ENCODE peak calls at places on chromosomes 13 and 19, in nine cellular contexts. V is AG04450, E is fibroblast of pulmonary artery, N is heart left ventricle, O is thyroid gland, F is IMR-90, B is PC-9, Z is uterus, J is astrocyte. C is an unnamed sample.

GRCh38 chr13:23657056-23657455 is 86.8 kb downstream of the TNFRSF19 start:
- DNase-seq in V (no peak), N (no peak), Z (no peak), J (peak), O (no peak), B (no peak), E (no peak), F (no peak), C (no peak)

GRCh38 chr13:78254113-78254512 is 335.5 kb upstream of the EDNRB start:
- DNase-seq in E (no peak), J (no peak), V (no peak), N (no peak), F (no peak), O (no peak), B (no peak), Z (no peak), C (no peak)

GRCh38 chr19:13633109-13633508 is 126.8 kb upstream of the CACNA1A start:
- DNase-seq in B (no peak), E (no peak), O (no peak), V (peak), N (no peak), F (peak), J (peak), Z (no peak), C (no peak)

GRCh38 chr13:114259974-114260373 is 21.4 kb upstream of the UPF3A start:
- DNase-seq in B (no peak), J (no peak), E (no peak), F (no peak), V (no peak), Z (no peak), O (no peak), N (no peak), C (no peak)

GRCh38 chr13:21871302-21871862 is 200.5 kb downstream of the FGF9 start:
- DNase-seq in Z (no peak), B (no peak), J (no peak), N (no peak), V (no peak), E (no peak), O (no peak), F (no peak), C (no peak)

GRCh38 chr19:5564930-5565329 is 2.8 kb downstream of the TINCR start:
- DNase-seq in V (no peak), N (no peak), E (no peak), O (no peak), B (no peak), F (no peak), J (no peak), Z (no peak), C (no peak)

GRCh38 chr13:111462944-111463343 is 142.5 kb downstream of the TEX29 start:
- DNase-seq in F (no peak), Z (no peak), N (no peak), B (no peak), O (no peak), E (no peak), V (no peak), J (no peak), C (no peak)

GRCh38 chr19:34332027-34332786 is 32.8 kb upstream of the GPI start:
- DNase-seq in E (no peak), V (no peak), B (no peak), F (peak), Z (no peak), O (no peak), J (no peak), N (no peak), C (no peak)

GRCh38 chr13:36841411-36841810 is 22.4 kb downstream of the RFXAP start:
- DNase-seq in O (no peak), V (no peak), N (no peak), B (no peak), F (no peak), Z (no peak), E (no peak), J (no peak), C (no peak)

GRCh38 chr13:23870356-23871146 is 18.6 kb downstream of the MIPEP start:
- DNase-seq in F (no peak), J (no peak), O (no peak), N (no peak), B (no peak), V (no peak), E (no peak), Z (no peak), C (no peak)

GRCh38 chr19:46700704-46701103 is 16.2 kb downstream of the PRKD2 start:
- DNase-seq in Z (no peak), N (no peak), J (no peak), V (no peak), O (no peak), B (no peak), E (no peak), F (no peak), C (no peak)

GRCh38 chr19:45137179-45137761 is 23.5 kb downstream of the NKPD1 start:
- DNase-seq in B (no peak), Z (no peak), N (peak), E (no peak), J (peak), O (peak), F (no peak), V (no peak), C (no peak)

GRCh38 chr13:91576590-91576989 is 178.2 kb downstream of the GPC5 start:
- DNase-seq in E (no peak), J (no peak), Z (no peak), O (no peak), V (no peak), B (no peak), N (no peak), F (no peak), C (no peak)

GRCh38 chr19:57771417-57771816 is 1.9 kb downstream of the ZNF586 start:
- DNase-seq in F (no peak), E (no peak), N (no peak), O (no peak), J (no peak), Z (no peak), B (no peak), V (no peak), C (no peak)

GRCh38 chr19:38736036-38736412 is 8.2 kb downstream of the CAPN12 start:
- DNase-seq in Z (peak), O (peak), F (no peak), B (peak), N (no peak), E (no peak), J (no peak), V (no peak), C (no peak)

GRCh38 chr19:38734426-38735256 is 9.6 kb downstream of the CAPN12 start:
- DNase-seq in O (no peak), E (no peak), N (peak), B (peak), Z (peak), J (no peak), V (no peak), F (no peak), C (peak)

GRCh38 chr19:38734176-38734425 is 10.2 kb downstream of the CAPN12 start:
- DNase-seq in Z (peak), F (no peak), N (no peak), B (no peak), V (no peak), J (no peak), O (no peak), E (no peak), C (no peak)

GRCh38 chr19:38736413-38737280 is 7.6 kb downstream of the CAPN12 start:
- DNase-seq in J (no peak), V (no peak), B (peak), E (no peak), O (peak), N (no peak), Z (peak), F (no peak), C (peak)

GRCh38 chr19:38735257-38735686 is 9.0 kb downstream of the CAPN12 start:
- DNase-seq in E (no peak), V (no peak), B (peak), O (no peak), F (no peak), Z (peak), J (no peak), N (no peak), C (peak)
- H3K4me3 ChIP-seq in E (no peak), V (no peak), B (peak), O (no peak), F (no peak), Z (no peak), J (no peak), N (no peak), C (no peak)

GRCh38 chr19:38880076-38880881 is 2.2 kb upstream of the RINL start:
- DNase-seq in N (peak), B (no peak), F (no peak), O (no peak), Z (no peak), E (no peak), J (no peak), V (no peak), C (no peak)

GRCh38 chr19:38875656-38876345 is 2.3 kb downstream of the RINL start:
- DNase-seq in Z (no peak), F (no peak), B (no peak), V (no peak), E (no peak), N (no peak), J (no peak), O (no peak), C (no peak)

GRCh38 chr19:38879400-38879751 is 1.3 kb upstream of the RINL start:
- DNase-seq in E (no peak), J (no peak), B (no peak), V (no peak), O (no peak), F (no peak), Z (no peak), N (peak), C (no peak)

GRCh38 chr19:38878575-38879399 is 712 bp upstream of the RINL start:
- DNase-seq in F (no peak), N (peak), Z (no peak), J (no peak), V (no peak), O (no peak), B (no peak), E (no peak), C (no peak)

GRCh38 chr19:38877781-38878574 is at the start of gene RINL:
- DNase-seq in B (peak), Z (no peak), F (no peak), J (no peak), V (no peak), E (no peak), N (peak), O (peak), C (no peak)
- H3K4me3 ChIP-seq in B (no peak), Z (no peak), F (no peak), J (no peak), V (no peak), E (no peak), N (no peak), O (no peak), C (no peak)

GRCh38 chr13:73060251-73061160 is 1.7 kb downstream of the KLF5 start:
- DNase-seq in B (no peak), Z (peak), F (peak), J (peak), N (peak), V (peak), O (peak), E (peak), C (peak)
- H3K4me3 ChIP-seq in B (peak), Z (peak), F (peak), J (peak), N (peak), V (peak), O (peak), E (peak), C (peak)

GRCh38 chr19:1211494-1212234 is 6.1 kb downstream of the STK11 start:
- DNase-seq in J (peak), Z (peak), O (no peak), B (no peak), F (no peak), E (no peak), V (no peak), N (peak), C (peak)
- H3K4me3 ChIP-seq in J (no peak), Z (no peak), O (no peak), B (no peak), F (no peak), E (no peak), V (no peak), N (no peak), C (no peak)

DNA sequence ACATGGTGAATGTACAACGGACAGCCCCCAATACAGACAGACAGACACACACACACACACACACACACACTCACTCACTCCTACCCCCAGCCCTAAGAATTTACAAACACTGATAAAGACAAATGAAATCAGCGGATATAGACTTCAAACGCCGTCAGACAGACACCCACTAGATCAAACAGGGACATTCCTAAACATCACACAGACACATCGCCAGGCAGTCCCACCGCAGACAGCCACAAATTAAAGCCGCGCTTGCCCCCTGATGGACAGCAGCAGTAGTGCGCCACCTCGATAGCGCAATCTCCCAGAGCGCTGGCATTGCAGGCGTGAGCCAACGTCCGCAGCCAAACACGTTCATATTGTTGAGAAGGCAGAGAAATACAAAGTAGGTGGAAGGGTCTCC is 24.7 kb upstream of the ADGRE1 start:
- DNase-seq in N (peak), Z (peak), B (peak), J (peak), O (peak), F (peak), E (peak), V (peak), C (peak)
- H3K4me3 ChIP-seq in N (peak), Z (no peak), B (peak), J (no peak), O (no peak), F (no peak), E (peak), V (peak), C (no peak)

GRCh38 chr19:43634516-43634876 is 5.2 kb downstream of the CADM4 start:
- DNase-seq in V (no peak), F (no peak), B (no peak), Z (no peak), E (no peak), O (no peak), J (no peak), N (no peak), C (no peak)

GRCh38 chr19:43633520-43633919 is 6.1 kb downstream of the CADM4 start:
- DNase-seq in Z (no peak), J (no peak), F (no peak), N (no peak), E (no peak), V (no peak), B (no peak), O (no peak), C (no peak)

GRCh38 chr19:43634877-43635560 is 4.6 kb downstream of the CADM4 start:
- DNase-seq in Z (no peak), O (no peak), N (no peak), J (no peak), F (no peak), V (no peak), E (peak), B (no peak), C (no peak)

GRCh38 chr19:43636121-43636683 is 3.4 kb downstream of the CADM4 start:
- DNase-seq in Z (no peak), N (no peak), F (no peak), B (peak), J (peak), O (no peak), V (no peak), E (no peak), C (no peak)

GRCh38 chr19:43634068-43634467 is 5.6 kb downstream of the CADM4 start:
- DNase-seq in F (no peak), E (no peak), O (no peak), N (no peak), B (no peak), V (no peak), Z (no peak), J (no peak), C (no peak)
- H3K4me3 ChIP-seq in F (no peak), E (no peak), O (no peak), N (no peak), B (no peak), V (no peak), Z (no peak), J (no peak), C (peak)

DNA sequence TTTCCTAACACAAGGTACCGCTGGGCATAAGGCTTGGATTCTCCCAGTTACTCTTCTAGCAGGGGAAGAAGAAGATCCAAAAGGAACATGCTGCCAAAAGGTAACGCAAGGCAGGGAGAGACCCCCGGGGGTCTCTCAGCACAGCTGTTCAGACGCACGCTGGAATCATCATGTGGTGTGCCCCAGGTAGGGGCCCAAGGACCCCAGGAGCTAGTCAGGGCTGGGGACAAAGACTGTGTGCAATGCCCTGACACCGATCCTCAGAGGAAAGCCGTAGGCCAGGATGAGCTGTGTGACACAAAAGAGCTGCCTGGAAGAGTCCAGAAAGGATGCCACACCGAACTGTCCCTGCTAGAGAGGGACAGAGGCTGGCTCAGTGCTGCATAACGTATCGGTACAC is 22.3 kb upstream of the EPHX3 start:
- DNase-seq in E (no peak), V (no peak), N (no peak), F (no peak), O (no peak), Z (no peak), J (no peak), B (no peak), C (no peak)
- H3K4me3 ChIP-seq in E (no peak), V (no peak), N (no peak), F (no peak), O (no peak), Z (no peak), J (no peak), B (no peak), C (no peak)

C was measured in mammary epithelial cell.